ENCODE peak calls at places on chromosomes 7 and 10, in eight cellular contexts. T is BE2C; O is adrenal gland; H is endothelial cell; S is GM12865; I is activated CD8-positive, alpha-beta T cell treated with anti-CD3 and anti-CD28 coated beads for 36 hours; K is CD4-positive, alpha-beta T cell; M is tibial artery. W is an unnamed sample.

GRCh38 chr10:102424145-102424544 is 3.5 kb downstream of the FBXL15 start:
- DNase-seq in H (no peak), O (no peak), M (no peak), K (no peak), S (no peak), I (no peak), T (no peak), W (no peak)

GRCh38 chr7:37908221-37908788 is 8.3 kb downstream of the SFRP4 start:
- DNase-seq in M (no peak), S (no peak), T (no peak), O (no peak), H (no peak), K (no peak), I (no peak), W (no peak)

GRCh38 chr10:110067960-110068770 is 60.4 kb downstream of the ADD3 start:
- DNase-seq in M (no peak), S (peak), K (no peak), I (peak), H (no peak), T (no peak), O (peak), W (no peak)

GRCh38 chr7:130982160-130982638 is 248.2 kb upstream of the KLF14 start:
- DNase-seq in H (no peak), S (peak), M (no peak), I (no peak), T (peak), K (no peak), O (no peak), W (no peak)

GRCh38 chr7:26375604-26376207 is 84.0 kb downstream of the SNX10 start:
- DNase-seq in H (no peak), K (no peak), I (peak), M (no peak), S (no peak), T (no peak), O (peak), W (no peak)

GRCh38 chr10:99394256-99394655 is 36.2 kb downstream of the GOT1 start:
- DNase-seq in T (no peak), K (no peak), S (no peak), I (no peak), M (no peak), H (no peak), O (no peak), W (no peak)

GRCh38 chr10:93259126-93259525 is 185.4 kb downstream of the CYP26A1 start:
- DNase-seq in T (no peak), M (no peak), H (no peak), S (no peak), K (no peak), O (no peak), I (no peak), W (no peak)

GRCh38 chr7:88312061-88312663 is 5.5 kb upstream of the STEAP4 start:
- DNase-seq in H (no peak), S (no peak), T (no peak), O (peak), K (no peak), I (no peak), M (peak), W (no peak)

GRCh38 chr10:118908487-118909280 is 120.8 kb upstream of the NANOS1 start:
- DNase-seq in I (no peak), T (peak), K (no peak), M (no peak), H (no peak), S (no peak), O (no peak), W (no peak)

GRCh38 chr7:34130558-34131285 is 225.4 kb downstream of the BMPER start:
- DNase-seq in I (no peak), S (no peak), H (no peak), O (no peak), M (no peak), K (no peak), T (no peak), W (no peak)

GRCh38 chr10:103512166-103512565 is 18.7 kb downstream of the NEURL1 start:
- DNase-seq in H (no peak), M (no peak), T (no peak), K (no peak), I (no peak), S (no peak), O (no peak), W (no peak)

GRCh38 chr7:28469562-28469961 is 57.2 kb downstream of the CREB5 start:
- DNase-seq in H (no peak), T (no peak), O (no peak), M (no peak), I (no peak), K (no peak), S (no peak), W (no peak)

GRCh38 chr7:157397751-157398691 is 61.2 kb downstream of the DNAJB6 start:
- DNase-seq in M (peak), S (no peak), T (peak), I (peak), O (peak), K (no peak), H (peak), W (peak)

GRCh38 chr7:50662059-50662689 is 97.0 kb upstream of the DDC start:
- DNase-seq in T (no peak), H (no peak), I (peak), S (peak), K (peak), O (peak), M (no peak), W (no peak)

GRCh38 chr7:150322114-150322832 is 882 bp upstream of the LRRC61 start:
- DNase-seq in O (peak), H (no peak), I (peak), M (no peak), K (no peak), S (peak), T (no peak), W (no peak)

GRCh38 chr10:113441220-113441619 is 111.6 kb upstream of the HABP2 start:
- DNase-seq in S (no peak), I (no peak), K (no peak), M (no peak), H (no peak), O (no peak), T (no peak), W (no peak)

GRCh38 chr10:33484787-33485186 is 150.3 kb upstream of the NRP1 start:
- DNase-seq in I (no peak), S (no peak), K (no peak), M (no peak), T (no peak), O (no peak), H (no peak), W (no peak)

GRCh38 chr10:3848768-3849643 is 64.0 kb upstream of the KLF6 start:
- DNase-seq in K (no peak), M (no peak), I (peak), S (no peak), H (no peak), T (no peak), O (no peak), W (no peak)

GRCh38 chr10:4136121-4136520 is 351.1 kb upstream of the KLF6 start:
- DNase-seq in O (no peak), I (peak), K (no peak), M (no peak), H (no peak), S (peak), T (no peak), W (no peak)

GRCh38 chr10:785539-786214 is 96.2 kb upstream of the DIP2C start:
- DNase-seq in M (peak), T (no peak), K (no peak), O (no peak), H (no peak), S (no peak), I (no peak), W (no peak)

GRCh38 chr7:141587304-141587703 is 36.1 kb downstream of the AGK start:
- DNase-seq in O (no peak), S (no peak), H (no peak), I (no peak), M (no peak), K (no peak), T (no peak), W (no peak)

GRCh38 chr7:34091330-34091917 is 186.1 kb downstream of the BMPER start:
- DNase-seq in H (peak), K (no peak), I (peak), O (peak), T (peak), M (no peak), S (peak), W (peak)

GRCh38 chr10:49139000-49139865 is 5.4 kb upstream of the FAM170B start:
- DNase-seq in H (no peak), I (no peak), T (no peak), K (no peak), S (no peak), M (no peak), O (peak), W (no peak)

GRCh38 chr10:49136525-49136924 is 2.7 kb upstream of the FAM170B start:
- DNase-seq in O (no peak), I (no peak), T (no peak), S (no peak), K (no peak), H (no peak), M (no peak), W (no peak)

GRCh38 chr10:49139866-49140195 is 6.0 kb upstream of the FAM170B start:
- DNase-seq in K (no peak), O (peak), T (no peak), M (no peak), I (no peak), H (no peak), S (no peak), W (no peak)

GRCh38 chr10:49140306-49141175 is 6.7 kb upstream of the FAM170B start:
- DNase-seq in S (no peak), T (no peak), K (no peak), O (no peak), I (no peak), H (no peak), M (no peak), W (no peak)

DNA sequence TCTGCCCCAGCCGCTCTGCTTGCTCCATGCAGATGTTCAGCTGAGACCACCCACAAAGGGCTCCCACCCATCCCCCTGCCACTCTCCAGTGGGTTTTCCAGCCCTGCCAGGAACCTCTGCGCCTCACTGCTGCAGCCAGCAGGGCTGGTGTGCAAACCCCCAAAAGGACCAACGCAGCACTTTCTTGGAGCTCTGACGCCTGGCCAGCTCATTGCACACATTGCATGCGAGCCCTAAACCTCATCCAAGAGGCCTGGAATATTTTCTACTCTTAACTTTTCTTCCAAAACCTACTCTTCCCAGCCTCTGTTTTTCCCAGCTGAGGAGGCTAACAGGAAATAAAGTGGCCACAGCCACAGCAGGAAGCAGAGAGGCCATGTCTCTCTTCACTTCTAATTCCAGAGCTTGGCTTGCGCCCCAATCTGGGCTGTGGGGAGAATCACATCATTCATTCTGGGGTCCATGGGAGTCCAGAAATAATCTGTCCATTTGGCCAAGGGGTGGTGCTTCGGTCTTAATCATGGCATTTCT is 4.6 kb upstream of the FAM170B start:
- DNase-seq in H (no peak), O (no peak), I (no peak), S (no peak), K (no peak), T (no peak), M (no peak), W (no peak)
- TF ChIP-seq CTCF in H (no peak), O (no peak), I (no peak), S (no peak), K (no peak), T (no peak), M (no peak), W (no peak)

GRCh38 chr10:117348236-117348635 is 27.0 kb downstream of the PDZD8 start:
- DNase-seq in O (no peak), K (no peak), S (no peak), H (no peak), I (no peak), M (no peak), T (no peak), W (no peak)

GRCh38 chr10:117342638-117343037 is 32.6 kb downstream of the PDZD8 start:
- DNase-seq in H (no peak), O (no peak), T (no peak), I (no peak), M (no peak), S (no peak), K (no peak), W (no peak)

GRCh38 chr10:117346574-117346973 is 28.7 kb downstream of the PDZD8 start:
- DNase-seq in M (no peak), T (no peak), I (no peak), H (no peak), K (no peak), S (no peak), O (no peak), W (no peak)

GRCh38 chr10:117341061-117341460 is 34.2 kb downstream of the PDZD8 start:
- DNase-seq in M (no peak), H (no peak), O (no peak), I (no peak), S (no peak), K (no peak), T (no peak), W (no peak)

DNA sequence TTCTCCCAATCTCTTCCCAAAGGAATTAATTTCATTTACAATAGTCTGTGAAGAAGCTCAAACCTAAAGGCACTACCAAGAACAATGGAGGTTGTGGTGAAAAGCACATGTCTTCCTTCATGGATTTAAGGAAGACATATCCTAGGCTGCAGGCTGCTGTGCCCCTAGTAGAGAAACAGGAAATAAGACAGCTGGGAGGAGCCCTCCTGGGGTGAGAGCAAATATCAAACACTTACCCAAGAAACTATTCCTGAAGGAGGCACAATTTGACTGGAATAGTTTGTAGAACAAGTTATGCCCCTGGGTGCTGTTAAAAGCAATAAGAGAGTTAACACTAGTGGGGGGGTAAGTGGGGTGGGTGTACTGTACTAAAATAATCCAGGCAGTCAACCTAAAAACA is 30.1 kb downstream of the PDZD8 start:
- DNase-seq in T (no peak), O (no peak), I (no peak), S (no peak), H (no peak), M (no peak), K (no peak), W (no peak)
- TF ChIP-seq CTCF in T (no peak), O (no peak), I (no peak), S (no peak), H (no peak), M (no peak), K (no peak), W (no peak)

DNA sequence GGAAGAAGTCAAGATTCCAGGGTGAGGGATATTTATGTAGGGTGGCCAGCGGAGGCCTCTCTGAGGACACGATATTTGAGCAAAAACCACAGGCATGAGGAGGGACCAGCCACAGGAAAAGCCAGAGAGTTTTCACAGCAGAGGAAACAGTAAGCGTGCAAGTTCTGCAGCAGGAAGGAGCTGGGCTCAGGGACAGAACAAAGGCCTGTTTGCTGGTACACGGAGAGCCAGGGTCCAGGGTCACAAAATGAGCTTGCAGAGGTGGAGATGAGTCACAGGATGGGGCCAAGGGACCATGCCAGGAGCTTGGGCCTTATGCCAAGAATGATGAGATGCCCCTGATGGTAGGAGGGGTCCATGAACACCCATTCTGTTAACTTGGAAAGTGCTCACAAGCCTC is 283.5 kb downstream of the PLXNA4 start:
- DNase-seq in M (no peak), K (no peak), S (no peak), I (no peak), T (peak), H (peak), O (no peak), W (no peak)
- TF ChIP-seq CTCF in M (no peak), K (no peak), S (no peak), I (no peak), T (no peak), H (no peak), O (no peak), W (no peak)

DNA sequence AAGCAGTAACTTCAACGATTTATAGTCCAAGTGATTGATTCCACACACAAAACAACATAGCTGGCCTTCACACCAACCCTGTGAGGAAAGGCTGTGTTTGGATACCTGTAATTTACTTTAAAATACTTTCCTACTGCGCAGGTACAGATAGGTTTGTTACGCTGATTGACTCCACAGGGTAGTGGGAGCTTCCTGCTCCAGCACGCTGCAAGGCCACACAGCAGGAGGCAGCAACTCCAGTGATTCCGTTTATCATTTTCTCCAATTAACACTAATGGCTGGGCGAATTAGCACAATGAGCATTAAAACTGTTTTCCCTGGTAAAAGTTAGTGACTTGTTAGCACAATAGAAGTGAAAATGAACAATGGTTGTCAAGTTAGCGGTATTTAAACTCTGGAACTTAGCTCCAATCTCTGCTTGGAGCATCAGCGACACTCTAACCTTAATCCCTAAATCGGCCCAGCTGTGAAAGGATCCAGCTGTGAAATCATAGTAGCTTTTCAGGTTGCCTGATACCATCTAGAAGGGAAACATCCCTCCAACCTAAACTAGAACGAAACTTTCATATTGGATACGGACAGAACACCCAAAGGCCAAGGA is 945 bp downstream of the DCLRE1C start:
- DNase-seq in I (no peak), H (peak), O (no peak), T (no peak), S (peak), K (no peak), M (no peak), W (no peak)
- TF ChIP-seq CTCF in I (no peak), H (no peak), O (no peak), T (peak), S (no peak), K (no peak), M (no peak), W (no peak)

GRCh38 chr7:100351657-100352058 is 6.3 kb upstream of the PILRB start:
- DNase-seq in O (no peak), H (no peak), I (peak), S (no peak), M (no peak), T (no peak), K (no peak), W (no peak)
- TF ChIP-seq CTCF in O (no peak), H (no peak), I (no peak), S (no peak), M (no peak), T (no peak), K (no peak), W (no peak)

DNA sequence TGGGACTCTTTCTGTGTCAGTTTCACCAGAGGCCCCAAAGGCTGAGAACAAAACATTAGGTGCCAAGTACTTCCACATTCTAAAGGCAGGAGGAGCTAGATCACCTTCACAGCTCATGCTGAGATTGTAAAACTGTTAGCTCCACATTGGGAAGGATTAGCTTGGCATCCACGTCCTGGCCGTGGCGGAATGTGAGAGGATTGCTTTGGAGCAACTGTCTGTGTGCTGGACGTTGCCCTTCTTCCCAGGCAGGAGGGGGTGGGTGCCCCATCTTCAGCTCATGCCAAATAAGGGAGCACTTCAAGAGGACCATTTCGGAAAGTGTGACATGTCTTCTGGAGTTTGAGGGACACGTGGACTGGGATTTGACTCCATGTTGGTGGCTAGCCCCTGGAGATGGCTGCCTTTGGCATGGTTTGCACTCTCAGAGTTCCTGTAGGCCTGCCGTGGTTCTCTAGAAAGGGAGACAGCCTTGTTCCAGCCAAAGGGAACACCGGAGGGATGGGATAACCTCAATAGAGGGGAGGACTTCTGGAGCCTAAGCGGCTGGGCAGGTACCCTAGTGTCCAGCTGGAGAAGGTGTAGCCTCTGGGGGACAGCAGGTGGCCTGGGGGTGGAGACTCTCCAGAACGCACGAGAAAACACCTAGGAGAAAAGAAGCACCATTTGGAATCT is 19.9 kb upstream of the FMC1 start:
- DNase-seq in T (no peak), S (peak), M (no peak), H (no peak), O (no peak), I (no peak), K (no peak), W (peak)
- TF ChIP-seq CTCF in T (peak), S (peak), M (no peak), H (no peak), O (no peak), I (no peak), K (no peak), W (no peak)

W was measured in nephron progenitor cell.